ENCODE peak calls at places on chromosome 15, in four cellular contexts. H, C, F and V are unnamed samples.

GRCh38 chr15:70608156-70608555 is 155.2 kb downstream of the UACA start:
- DNase-seq in H (no peak), C (no peak), F (no peak), V (peak)

GRCh38 chr15:81419304-81419943 is 45.4 kb upstream of the TMC3 start:
- DNase-seq in H (no peak), C (no peak), F (no peak), V (peak)

GRCh38 chr15:64507293-64507802 is 47.0 kb downstream of the ZNF609 start:
- DNase-seq in H (peak), C (no peak), F (no peak), V (peak)

GRCh38 chr15:89860446-89860845 is 33.3 kb downstream of the AP3S2 start:
- DNase-seq in H (no peak), C (no peak), F (no peak), V (no peak)

GRCh38 chr15:39188930-39189329 is 391.9 kb upstream of the THBS1 start:
- DNase-seq in H (peak), C (no peak), F (peak), V (peak)

GRCh38 chr15:88610756-88611231 is 10.3 kb upstream of the AEN start:
- DNase-seq in H (no peak), C (no peak), F (no peak), V (no peak)

GRCh38 chr15:84946772-84947489 is 34.7 kb upstream of the PDE8A start:
- DNase-seq in H (no peak), C (no peak), F (no peak), V (no peak)

GRCh38 chr15:60548101-60548500 is 69.2 kb upstream of the ICE2 start:
- DNase-seq in H (no peak), C (no peak), F (no peak), V (no peak)

GRCh38 chr15:100663066-100663465 is 60.7 kb downstream of the ASB7 start:
- DNase-seq in H (peak), C (no peak), F (no peak), V (no peak)

GRCh38 chr15:43268111-43269105 is 1.7 kb upstream of the TGM5 start:
- DNase-seq in H (no peak), C (no peak), F (no peak), V (peak)

GRCh38 chr15:77724649-77725048 is 91.9 kb upstream of the LINGO1 start:
- DNase-seq in H (no peak), C (no peak), F (no peak), V (no peak)

GRCh38 chr15:95043933-95044313 is 812.6 kb downstream of the MCTP2 start:
- DNase-seq in H (no peak), C (no peak), F (no peak), V (no peak)

GRCh38 chr15:77547801-77548607 is 84.7 kb downstream of the LINGO1 start:
- DNase-seq in H (no peak), C (no peak), F (no peak), V (no peak)

GRCh38 chr15:40754574-40754882 is 526 bp downstream of the RMDN3 start:
- DNase-seq in H (no peak), C (peak), F (no peak), V (no peak)

GRCh38 chr15:28873585-28874139 is 12.1 kb upstream of the APBA2 start:
- DNase-seq in H (no peak), C (peak), F (no peak), V (no peak)

GRCh38 chr15:92082217-92082843 is 228.8 kb downstream of the SLCO3A1 start:
- DNase-seq in H (peak), C (peak), F (peak), V (peak)

GRCh38 chr15:66411190-66411589 is 24.5 kb downstream of the MAP2K1 start:
- DNase-seq in H (no peak), C (no peak), F (no peak), V (no peak)

GRCh38 chr15:91235376-91235775 is 135.3 kb downstream of the SV2B start:
- DNase-seq in H (no peak), C (no peak), F (no peak), V (no peak)

GRCh38 chr15:95590533-95591044 is 739.9 kb upstream of the NR2F2 start:
- DNase-seq in H (peak), C (no peak), F (no peak), V (no peak)

GRCh38 chr15:90603893-90604292 is 74.2 kb downstream of the CRTC3 start:
- DNase-seq in H (peak), C (peak), F (no peak), V (no peak)

GRCh38 chr15:86846059-86846458 is 766.4 kb downstream of the AGBL1 start:
- DNase-seq in H (no peak), C (no peak), F (no peak), V (no peak)

GRCh38 chr15:71231678-71232224 is 116.5 kb downstream of the THSD4 start:
- DNase-seq in H (no peak), C (no peak), F (no peak), V (no peak)

GRCh38 chr15:84761534-84762190 is 13.3 kb downstream of the ZNF592 start:
- DNase-seq in H (peak), C (no peak), F (no peak), V (no peak)

GRCh38 chr15:29182590-29182989 is 87.0 kb downstream of the NSMCE3 start:
- DNase-seq in H (no peak), C (no peak), F (no peak), V (no peak)

GRCh38 chr15:101167791-101168462 is 83.9 kb downstream of the CHSY1 start:
- DNase-seq in H (peak), C (no peak), F (peak), V (peak)

GRCh38 chr15:43133429-43134156 is at the start of gene TMEM62:
- DNase-seq in H (peak), C (peak), F (peak), V (no peak)

GRCh38 chr15:64452988-64453688 is 7.2 kb upstream of the ZNF609 start:
- DNase-seq in H (peak), C (no peak), F (no peak), V (no peak)

GRCh38 chr15:44296625-44297524 is 8.4 kb downstream of the GOLM2 start:
- DNase-seq in H (peak), C (no peak), F (peak), V (peak)

GRCh38 chr15:66472176-66472999 is 25.2 kb downstream of the SNAPC5 start:
- DNase-seq in H (peak), C (peak), F (peak), V (no peak)